ENCODE peak calls at places on chromosomes 4 and X, in eight cellular contexts. Q is lower leg skin, L is heart left ventricle, W is ovary, V is tibial nerve, F is prostate gland, D is testis, U is upper lobe of left lung. G is an unnamed sample.

GRCh38 chr4:153364061-153364460 is 19.6 kb downstream of the MND1 start:
- DNase-seq in Q (no peak), L (no peak), W (no peak), V (no peak), F (no peak), D (no peak), U (no peak), G (no peak)

GRCh38 chr4:38230121-38230728 is 270.0 kb downstream of the PTTG2 start:
- DNase-seq in Q (no peak), L (no peak), W (no peak), V (no peak), F (peak), D (no peak), U (no peak), G (no peak)

GRCh38 chrX:109274806-109275205 is 207.1 kb downstream of the GUCY2F start:
- DNase-seq in Q (no peak), L (no peak), W (no peak), V (no peak), F (no peak), D (no peak), U (no peak), G (no peak)

GRCh38 chr4:176002007-176002623 is 63.5 kb upstream of the WDR17 start:
- DNase-seq in Q (peak), L (no peak), W (no peak), V (no peak), F (no peak), D (peak), U (peak), G (no peak)

GRCh38 chrX:154738013-154738738 is 12.7 kb downstream of the GAB3 start:
- DNase-seq in Q (no peak), L (peak), W (no peak), V (no peak), F (no peak), D (peak), U (no peak), G (peak)

GRCh38 chr4:148477276-148477675 is 35.1 kb upstream of the NR3C2 start:
- DNase-seq in Q (no peak), L (no peak), W (no peak), V (no peak), F (no peak), D (no peak), U (no peak), G (no peak)

GRCh38 chr4:82017680-82018079 is 356.1 kb downstream of the HNRNPD start:
- DNase-seq in Q (no peak), L (no peak), W (no peak), V (no peak), F (no peak), D (no peak), U (no peak), G (peak)

GRCh38 chr4:177077572-177077971 is 232.1 kb upstream of the NEIL3 start:
- DNase-seq in Q (no peak), L (no peak), W (no peak), V (no peak), F (no peak), D (no peak), U (no peak), G (no peak)

GRCh38 chrX:12349201-12349600 is 210.9 kb downstream of the FRMPD4 start:
- DNase-seq in Q (no peak), L (no peak), W (no peak), V (no peak), F (no peak), D (no peak), U (no peak), G (no peak)

GRCh38 chrX:37644381-37645305 is 40.9 kb upstream of the XK start:
- DNase-seq in Q (no peak), L (no peak), W (no peak), V (no peak), F (no peak), D (no peak), U (no peak), G (peak)

GRCh38 chr4:184282251-184282713 is 64.6 kb upstream of the ENPP6 start:
- DNase-seq in Q (no peak), L (no peak), W (no peak), V (no peak), F (peak), D (no peak), U (no peak), G (peak)

GRCh38 chrX:153494541-153495361 is at the start of gene BGN:
- DNase-seq in Q (no peak), L (peak), W (peak), V (no peak), F (no peak), D (peak), U (peak), G (no peak)

GRCh38 chr4:169485791-169486742 is 126.3 kb downstream of the NEK1 start:
- DNase-seq in Q (no peak), L (no peak), W (no peak), V (no peak), F (peak), D (peak), U (no peak), G (peak)

GRCh38 chr4:139593091-139593564 is 37.1 kb upstream of the SETD7 start:
- DNase-seq in Q (no peak), L (no peak), W (peak), V (no peak), F (no peak), D (peak), U (no peak), G (no peak)

GRCh38 chr4:112421911-112422310 is 94.1 kb downstream of the NEUROG2 start:
- DNase-seq in Q (no peak), L (no peak), W (no peak), V (no peak), F (no peak), D (no peak), U (no peak), G (no peak)

GRCh38 chrX:1741828-1742394 is 127.1 kb downstream of the ASMT start:
- DNase-seq in Q (no peak), L (no peak), W (no peak), V (no peak), F (no peak), D (no peak), U (no peak), G (no peak)

GRCh38 chrX:45009371-45010000 is 136.5 kb downstream of the KDM6A start:
- DNase-seq in Q (no peak), L (no peak), W (no peak), V (no peak), F (no peak), D (no peak), U (no peak), G (no peak)

DNA sequence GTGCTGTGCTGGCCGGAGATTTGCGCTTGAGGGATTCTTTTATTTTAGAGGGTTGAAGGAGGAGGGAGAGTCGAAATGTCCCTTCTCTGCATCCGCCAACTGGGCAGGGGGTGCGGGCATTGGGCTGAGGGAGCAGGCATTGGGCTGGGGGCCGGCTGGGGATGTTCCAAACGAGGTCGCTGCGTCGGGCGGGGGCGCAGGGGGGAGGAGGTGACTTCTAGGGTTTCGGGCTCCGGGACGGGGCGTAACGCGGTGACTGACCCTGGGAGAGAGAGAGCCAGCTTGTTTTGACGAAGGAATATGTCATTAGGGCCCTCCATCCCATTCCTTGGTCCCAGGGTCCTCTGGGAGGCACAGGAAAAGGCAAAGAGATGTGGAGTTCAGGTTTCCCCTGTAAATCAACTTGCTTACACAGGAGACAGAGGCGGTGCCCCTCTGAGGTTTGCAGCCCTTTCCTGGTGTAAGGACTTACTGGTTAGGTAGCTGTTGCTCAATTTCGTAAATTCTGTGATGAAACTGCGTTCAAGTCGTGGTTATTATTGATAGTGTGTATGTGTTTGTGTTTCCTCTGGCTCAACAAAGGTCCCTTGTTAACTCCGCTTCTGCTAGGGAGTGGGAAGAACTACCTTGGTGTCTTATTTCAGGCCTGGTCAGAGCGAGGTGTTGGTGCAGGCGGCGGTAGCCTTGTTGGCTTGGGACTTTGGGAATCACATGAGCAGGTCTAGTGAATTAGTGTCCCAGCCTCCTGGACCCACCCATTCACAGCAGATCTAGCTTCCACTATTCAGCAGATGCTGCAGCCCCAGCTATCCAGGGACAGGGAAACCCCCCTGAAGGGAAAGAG is 716 bp downstream of the FHIP1A start:
- DNase-seq in Q (peak), L (no peak), W (peak), V (no peak), F (peak), D (peak), U (peak), G (no peak)
- TF ChIP-seq POLR2A in Q (no peak), L (no peak), W (no peak), V (no peak), F (peak), D (no peak), U (no peak), G (no peak)

DNA sequence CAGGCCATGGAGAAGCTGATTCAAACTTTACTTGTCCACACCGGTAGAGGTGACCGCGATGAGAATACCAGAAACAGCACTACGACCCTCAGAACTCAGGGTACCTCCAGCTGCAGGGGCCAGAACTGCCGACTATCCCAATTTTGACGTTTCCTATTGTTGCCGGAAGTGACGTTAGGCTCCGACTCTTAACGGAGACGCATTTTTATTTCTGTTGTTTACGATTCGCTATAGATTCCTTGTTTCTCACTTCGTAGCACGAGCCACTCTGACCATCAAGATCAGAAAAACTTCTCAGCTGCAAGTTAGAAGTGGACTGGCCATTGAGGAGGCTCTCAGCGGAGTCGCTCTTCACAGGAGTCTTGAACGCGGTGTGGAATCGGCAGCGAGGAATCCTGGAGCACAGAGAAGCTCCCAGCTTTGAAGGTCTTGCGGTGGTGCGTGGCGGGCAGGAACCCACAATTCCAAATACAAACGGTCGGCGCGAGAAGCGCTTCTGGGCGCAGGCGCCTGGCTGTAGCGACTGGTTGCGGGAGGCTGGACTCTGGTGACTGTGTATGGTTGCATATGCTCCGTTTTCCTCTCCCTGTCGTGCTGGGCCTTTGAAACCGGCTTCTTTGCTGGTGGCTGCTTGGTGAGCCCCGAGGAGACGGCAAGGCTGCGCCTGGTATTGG is at the start of the genes CEP44 and FBXO8:
- DNase-seq in Q (peak), L (peak), W (peak), V (peak), F (peak), D (peak), U (peak), G (peak)
- TF ChIP-seq POLR2A in Q (no peak), L (peak), W (peak), V (no peak), F (peak), D (no peak), U (peak), G (peak)

GRCh38 chr4:16150716-16151115 is 66.9 kb upstream of the PROM1 start:
- DNase-seq in Q (no peak), L (no peak), W (no peak), V (no peak), F (no peak), D (no peak), U (no peak), G (no peak)
- TF ChIP-seq POLR2A in Q (no peak), L (no peak), W (no peak), V (no peak), F (no peak), D (no peak), U (no peak), G (no peak)

GRCh38 chrX:103330601-103331397 is 760 bp downstream of the TCEAL7 start:
- DNase-seq in Q (no peak), L (no peak), W (no peak), V (no peak), F (no peak), D (no peak), U (peak), G (no peak)
- TF ChIP-seq POLR2A in Q (no peak), L (no peak), W (no peak), V (no peak), F (no peak), D (no peak), U (no peak), G (no peak)

DNA sequence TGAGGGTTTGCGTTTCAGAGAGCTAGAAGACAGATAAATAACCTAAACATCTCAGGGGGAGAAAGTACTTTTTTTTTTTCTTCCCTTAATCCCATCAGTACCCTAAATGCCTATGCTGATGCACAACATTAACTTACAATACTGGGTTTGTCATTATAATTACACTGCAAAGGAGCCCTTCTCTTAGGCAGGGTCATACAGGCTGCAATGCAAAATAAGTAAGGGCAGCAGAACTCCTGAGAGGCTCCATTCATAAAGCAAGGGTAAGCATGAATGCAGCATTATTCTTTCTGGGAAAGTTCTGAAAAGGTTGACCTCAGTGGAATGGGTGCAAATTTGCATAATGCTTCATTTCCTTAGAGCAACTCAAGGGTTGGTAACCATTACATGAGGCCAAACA is 789.3 kb downstream of the KLHL13 start:
- DNase-seq in Q (no peak), L (no peak), W (no peak), V (no peak), F (no peak), D (no peak), U (no peak), G (no peak)
- TF ChIP-seq POLR2A in Q (no peak), L (no peak), W (no peak), V (no peak), F (no peak), D (no peak), U (no peak), G (no peak)

GRCh38 chrX:10395643-10396042 is 224.7 kb downstream of the MID1 start:
- DNase-seq in Q (no peak), L (no peak), W (no peak), V (no peak), F (no peak), D (no peak), U (no peak), G (no peak)
- TF ChIP-seq POLR2A in Q (no peak), L (no peak), W (no peak), V (no peak), F (no peak), D (no peak), U (no peak), G (no peak)

GRCh38 chr4:118834960-118835895 is 698 bp downstream of the SEC24D start:
- DNase-seq in Q (peak), L (peak), W (peak), V (peak), F (peak), D (peak), U (no peak), G (peak)
- TF ChIP-seq POLR2A in Q (no peak), L (peak), W (no peak), V (peak), F (peak), D (no peak), U (peak), G (peak)

GRCh38 chr4:5710962-5711478 is at the start of gene EVC:
- DNase-seq in Q (peak), L (peak), W (peak), V (peak), F (peak), D (peak), U (peak), G (no peak)
- TF ChIP-seq POLR2A in Q (no peak), L (peak), W (no peak), V (peak), F (peak), D (no peak), U (no peak), G (no peak)

G was measured in erythroblast.